ENCODE peak calls at places on chromosome 19, in seven cellular contexts. Y is fibroblast of mammary gland, Z is AG04450, P is RWPE1, C is cardiac muscle cell, T is heart right ventricle, U is mammary epithelial cell. M is an unnamed sample.
A peak's percentile ranks its signal among the peaks of the same experiment; 100 is the strongest.

GRCh38 chr19:40578442-40578908 is 1.8 kb downstream of the SHKBP1 start:
- DNase-seq in Y (peak; percentile 40), Z (no peak), P (no peak), C (peak; percentile 57), T (peak; percentile 47), U (no peak), M (no peak)

GRCh38 chr19:12564016-12564664 is 12.9 kb upstream of the ZNF564 start:
- DNase-seq in Y (peak; percentile 86), Z (peak; percentile 81), P (peak; percentile 77), C (peak; percentile 90), T (peak; percentile 89), U (peak; percentile 88), M (peak; percentile 87)

GRCh38 chr19:46373573-46374359 is 26.9 kb downstream of the PPP5C start:
- DNase-seq in Y (peak; percentile 21), Z (no peak), P (peak; percentile 97), C (no peak), T (peak; percentile 80), U (peak; percentile 99), M (no peak)

GRCh38 chr19:12793290-12794195 is 2.3 kb downstream of the JUNB start:
- DNase-seq in Y (peak; percentile 92), Z (peak; percentile 89), P (peak; percentile 92), C (peak; percentile 97), T (peak; percentile 92), U (peak; percentile 96), M (peak; percentile 97)

GRCh38 chr19:35417278-35417677 is 30.8 kb upstream of the FFAR2 start:
- DNase-seq in Y (no peak), Z (no peak), P (no peak), C (no peak), T (no peak), U (no peak), M (no peak)

GRCh38 chr19:42295831-42296525 is 6.0 kb upstream of the PRR19 start:
- DNase-seq in Y (peak; percentile 52), Z (no peak), P (peak; percentile 45), C (peak; percentile 65), T (peak; percentile 86), U (peak; percentile 48), M (peak; percentile 90)

GRCh38 chr19:48588670-48589399 is 17.7 kb upstream of the SPACA4 start:
- DNase-seq in Y (peak; percentile 78), Z (peak; percentile 58), P (peak; percentile 93), C (peak; percentile 88), T (peak; percentile 89), U (peak; percentile 98), M (peak; percentile 87)

GRCh38 chr19:4713384-4713951 is 10.2 kb downstream of the DPP9 start:
- DNase-seq in Y (peak; percentile 99), Z (peak; percentile 58), P (peak; percentile 99), C (peak; percentile 91), T (peak; percentile 87), U (peak; percentile 99), M (no peak)

GRCh38 chr19:8257052-8257443 is 47.9 kb downstream of the CERS4 start:
- DNase-seq in Y (no peak), Z (no peak), P (peak; percentile 45), C (peak; percentile 25), T (no peak), U (no peak), M (no peak)

GRCh38 chr19:48754950-48755645 is at the start of gene FGF21:
- DNase-seq in Y (no peak), Z (no peak), P (no peak), C (no peak), T (no peak), U (no peak), M (no peak)

GRCh38 chr19:18500820-18501219 is 21.1 kb downstream of the ELL start:
- DNase-seq in Y (no peak), Z (no peak), P (no peak), C (no peak), T (peak; percentile 66), U (no peak), M (no peak)

GRCh38 chr19:4997297-4997696 is 28.4 kb downstream of the KDM4B start:
- DNase-seq in Y (no peak), Z (no peak), P (no peak), C (no peak), T (no peak), U (no peak), M (no peak)

GRCh38 chr19:33280351-33280921 is 21.9 kb downstream of the CEBPA start:
- DNase-seq in Y (no peak), Z (no peak), P (no peak), C (no peak), T (no peak), U (no peak), M (no peak)

GRCh38 chr19:41939861-41940442 is 11.7 kb upstream of the ERFL start:
- DNase-seq in Y (no peak), Z (no peak), P (no peak), C (no peak), T (no peak), U (no peak), M (no peak)

GRCh38 chr19:14048439-14049153 is 13.3 kb downstream of the PALM3 start:
- DNase-seq in Y (peak; percentile 24), Z (no peak), P (peak; percentile 45), C (peak; percentile 22), T (peak; percentile 42), U (peak; percentile 19), M (peak; percentile 79)

GRCh38 chr19:46442808-46443450 is 14.2 kb upstream of the PNMA8C start:
- DNase-seq in Y (peak; percentile 78), Z (peak; percentile 44), P (peak; percentile 73), C (peak; percentile 85), T (no peak), U (peak; percentile 69), M (no peak)

GRCh38 chr19:3412066-3412465 is 45.7 kb downstream of the NFIC start:
- DNase-seq in Y (no peak), Z (no peak), P (no peak), C (no peak), T (no peak), U (no peak), M (no peak)

GRCh38 chr19:17458970-17459369 is 1.8 kb downstream of the NXNL1 start:
- DNase-seq in Y (no peak), Z (no peak), P (no peak), C (no peak), T (no peak), U (peak; percentile 49), M (no peak)

GRCh38 chr19:45075215-45076028 is 856 bp downstream of the ZNF296 start:
- DNase-seq in Y (peak; percentile 39), Z (no peak), P (peak; percentile 89), C (peak; percentile 51), T (peak; percentile 55), U (no peak), M (peak; percentile 42)

GRCh38 chr19:18894254-18895037 is 1.5 kb downstream of the CERS1 start:
- DNase-seq in Y (peak; percentile 38), Z (no peak), P (peak; percentile 50), C (peak; percentile 67), T (no peak), U (no peak), M (no peak)

GRCh38 chr19:31316201-31316951 is 32.9 kb downstream of the TSHZ3 start:
- DNase-seq in Y (peak; percentile 86), Z (no peak), P (no peak), C (peak; percentile 79), T (peak; percentile 18), U (no peak), M (no peak)

GRCh38 chr19:58145849-58146248 is 4.7 kb downstream of the ZNF329 start:
- DNase-seq in Y (no peak), Z (no peak), P (no peak), C (no peak), T (no peak), U (no peak), M (no peak)

GRCh38 chr19:58153386-58153785 is 2.8 kb upstream of the ZNF329 start:
- DNase-seq in Y (no peak), Z (no peak), P (no peak), C (no peak), T (no peak), U (no peak), M (no peak)

GRCh38 chr19:58154679-58155648 is 4.4 kb upstream of the ZNF329 start:
- DNase-seq in Y (peak; percentile 90), Z (peak; percentile 78), P (peak; percentile 82), C (peak; percentile 97), T (peak; percentile 96), U (peak; percentile 92), M (peak; percentile 99)

GRCh38 chr19:58154287-58154678 is 3.7 kb upstream of the ZNF329 start:
- DNase-seq in Y (peak; percentile 55), Z (no peak), P (peak; percentile 4), C (peak; percentile 77), T (peak; percentile 37), U (peak; percentile 29), M (no peak)

GRCh38 chr19:58150328-58150921 is at the start of gene ZNF329:
- DNase-seq in Y (peak; percentile 76), Z (peak; percentile 58), P (peak; percentile 96), C (peak; percentile 89), T (peak; percentile 89), U (peak; percentile 78), M (peak; percentile 95)
- TF ChIP-seq CTCF in Y (no peak), Z (no peak), P (no peak), C (no peak), T (no peak), U (no peak), M (no peak)

GRCh38 chr19:58518261-58519086 is 1.1 kb downstream of the ZBTB45 start:
- DNase-seq in Y (no peak), Z (no peak), P (no peak), C (no peak), T (no peak), U (no peak), M (no peak)
- TF ChIP-seq CTCF in Y (no peak), Z (no peak), P (no peak), C (no peak), T (peak; percentile 73), U (no peak), M (no peak)

DNA sequence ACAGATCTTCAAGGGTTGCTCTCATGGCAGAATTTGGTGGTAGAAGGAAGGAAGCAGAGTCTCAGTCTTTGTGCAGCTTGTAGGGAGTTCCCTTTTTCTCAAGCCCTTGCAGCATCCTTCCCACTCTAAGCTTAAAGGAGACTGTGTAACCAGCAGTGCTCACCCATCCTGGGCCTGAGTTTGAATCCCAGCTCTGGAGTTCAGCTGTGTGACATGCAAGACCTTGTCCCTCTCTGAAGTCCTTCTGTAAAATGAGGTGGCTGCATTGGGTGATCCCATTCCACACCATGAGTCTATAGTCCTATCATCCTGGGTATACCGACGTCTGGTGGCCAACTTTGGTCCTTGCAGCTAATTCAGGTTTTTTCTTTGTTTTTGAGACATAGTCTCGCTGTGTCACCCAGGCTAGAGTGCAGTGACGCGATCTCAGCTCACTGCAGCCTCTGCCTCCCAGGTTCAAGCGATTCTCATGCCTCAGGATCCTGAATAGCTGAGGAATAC is 9.8 kb downstream of the SIGLEC10 start:
- DNase-seq in Y (peak; percentile 40), Z (no peak), P (peak; percentile 39), C (peak; percentile 44), T (no peak), U (peak; percentile 20), M (no peak)
- TF ChIP-seq CTCF in Y (peak; percentile 57), Z (peak; percentile 60), P (no peak), C (peak; percentile 62), T (peak; percentile 26), U (peak; percentile 22), M (peak; percentile 62)

DNA sequence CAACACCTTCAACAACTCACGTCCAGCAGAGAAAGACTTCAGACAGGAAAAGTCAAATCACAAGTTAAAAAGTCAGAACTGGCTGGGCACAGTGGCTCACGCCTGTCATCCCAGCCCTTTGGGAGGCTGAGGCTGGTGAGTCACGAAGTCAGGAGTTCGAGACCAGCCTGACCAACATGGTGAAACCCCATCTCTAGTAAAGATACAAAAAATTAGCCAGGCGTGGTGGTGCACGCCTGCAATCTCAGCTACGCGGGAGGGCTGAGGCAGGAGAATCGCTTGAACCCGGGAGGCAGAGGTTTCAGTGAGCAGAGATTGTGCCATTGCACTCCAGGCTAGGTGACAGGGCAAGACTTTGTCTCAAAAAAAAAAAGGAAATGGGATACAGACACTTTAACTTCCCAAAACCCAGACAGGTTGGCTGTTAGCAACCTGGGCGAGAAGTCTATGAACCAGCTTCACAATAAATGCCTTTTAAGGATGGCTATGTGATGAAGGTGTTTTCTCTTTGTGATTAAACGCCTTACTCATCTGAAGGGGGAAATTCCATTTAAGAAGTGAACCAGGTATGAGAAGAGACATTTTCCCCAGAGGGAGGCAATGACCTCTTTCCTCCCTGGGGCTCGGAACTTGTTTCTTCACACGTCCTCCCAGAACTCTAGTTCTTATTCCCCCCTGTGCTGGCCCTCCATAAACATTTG is 80.4 kb downstream of the INSR start:
- DNase-seq in Y (no peak), Z (no peak), P (no peak), C (no peak), T (no peak), U (peak; percentile 27), M (no peak)
- TF ChIP-seq CTCF in Y (no peak), Z (no peak), P (no peak), C (no peak), T (no peak), U (no peak), M (no peak)